ENCODE peak calls at places on chromosomes 11 and 22, in nine cellular contexts. D is GF-D8; R is left ventricle myocardium inferior; P is stimulated activated CD4-positive, alpha-beta T cell treated with anti-CD3 and anti-CD28 coated beads, Interleukin-2, amount 100 ng/mL, for 48 hours; K is GDM1; B is EL; H is adrenal gland; F is frontal cortex; C is mammary epithelial cell. Z is an unnamed sample.

GRCh38 chr11:110538154-110538553 is 108.4 kb downstream of the FDX1 start:
- DNase-seq in K (no peak), H (no peak), P (no peak), C (no peak), B (no peak), F (no peak), R (no peak), D (no peak), Z (no peak)

GRCh38 chr22:37090920-37091688 is 18.4 kb downstream of the TMPRSS6 start:
- DNase-seq in B (no peak), R (no peak), F (no peak), H (no peak), C (no peak), P (no peak), D (no peak), K (no peak), Z (no peak)

GRCh38 chr11:12105471-12105870 is 4.9 kb upstream of the MICAL2 start:
- DNase-seq in F (no peak), D (no peak), R (no peak), K (no peak), P (no peak), C (no peak), B (no peak), H (no peak), Z (no peak)

GRCh38 chr11:126949066-126949945 is 51.3 kb downstream of the KIRREL3 start:
- DNase-seq in B (peak), R (no peak), D (no peak), F (peak), K (no peak), P (no peak), C (no peak), H (no peak), Z (peak)

GRCh38 chr22:49768077-49768476 is 59.6 kb downstream of the BRD1 start:
- DNase-seq in P (no peak), C (no peak), B (no peak), D (no peak), K (no peak), F (no peak), R (peak), H (no peak), Z (no peak)

GRCh38 chr22:18023509-18024275 is 669 bp downstream of the MICAL3 start:
- DNase-seq in D (no peak), B (peak), C (peak), K (no peak), F (peak), H (peak), R (peak), P (peak), Z (peak)

GRCh38 chr22:42855211-42855610 is 1.9 kb downstream of the ARFGAP3 start:
- DNase-seq in K (no peak), B (no peak), H (no peak), P (no peak), C (no peak), R (no peak), D (no peak), F (no peak), Z (no peak)

GRCh38 chr11:2694995-2695939 is 4.5 kb downstream of the KCNQ1OT1 start:
- DNase-seq in P (no peak), F (no peak), H (no peak), K (no peak), D (no peak), R (peak), B (no peak), C (no peak), Z (no peak)

GRCh38 chr11:58576792-58577440 is 1.3 kb upstream of the LPXN start:
- DNase-seq in K (no peak), H (no peak), B (peak), D (peak), R (no peak), C (peak), F (no peak), P (no peak), Z (peak)

GRCh38 chr11:121350314-121351046 is 57.9 kb downstream of the SC5D start:
- DNase-seq in R (no peak), F (no peak), K (no peak), H (no peak), B (no peak), D (no peak), P (no peak), C (no peak), Z (no peak)

GRCh38 chr11:103035656-103036434 is 56.1 kb downstream of the DCUN1D5 start:
- DNase-seq in R (no peak), D (peak), B (peak), H (peak), F (peak), P (peak), K (peak), C (peak), Z (peak)

GRCh38 chr11:67055812-67056211 is 835 bp upstream of the RHOD start:
- DNase-seq in R (no peak), K (no peak), F (peak), P (no peak), B (peak), D (no peak), C (peak), H (no peak), Z (no peak)

GRCh38 chr11:10784229-10785145 is 24.2 kb downstream of the EIF4G2 start:
- DNase-seq in H (no peak), C (no peak), P (no peak), D (no peak), B (no peak), K (no peak), F (no peak), R (peak), Z (no peak)

GRCh38 chr11:17762309-17762974 is 27.9 kb downstream of the KCNC1 start:
- DNase-seq in C (peak), R (no peak), D (no peak), H (no peak), P (no peak), B (no peak), K (no peak), F (no peak), Z (no peak)

GRCh38 chr11:60994450-60995135 is 23.1 kb downstream of the CD6 start:
- DNase-seq in D (no peak), C (no peak), K (no peak), B (no peak), F (no peak), H (no peak), R (no peak), P (no peak), Z (no peak)

GRCh38 chr22:44936201-44936600 is 73.6 kb downstream of the PHF21B start:
- DNase-seq in B (no peak), H (no peak), D (no peak), P (no peak), K (no peak), C (no peak), F (peak), R (no peak), Z (no peak)

GRCh38 chr22:35450824-35451541 is 51.0 kb downstream of the MCM5 start:
- DNase-seq in K (no peak), D (no peak), C (no peak), B (no peak), P (no peak), R (no peak), F (no peak), H (no peak), Z (no peak)

GRCh38 chr22:20424937-20425587 is 12.6 kb downstream of the SCARF2 start:
- DNase-seq in R (peak), D (no peak), H (peak), P (no peak), B (no peak), K (no peak), C (no peak), F (no peak), Z (no peak)

GRCh38 chr11:2991477-2992233 is 474 bp downstream of the NAP1L4 start:
- DNase-seq in K (peak), B (no peak), F (peak), C (peak), D (no peak), P (peak), R (no peak), H (no peak), Z (peak)

GRCh38 chr11:111530091-111530490 is 10.4 kb upstream of the LAYN start:
- DNase-seq in K (no peak), R (no peak), D (no peak), C (peak), B (peak), H (no peak), F (no peak), P (no peak), Z (peak)

GRCh38 chr11:46351148-46351547 is 3.9 kb downstream of the DGKZ start:
- DNase-seq in F (no peak), H (no peak), R (no peak), K (no peak), P (no peak), D (no peak), C (no peak), B (no peak), Z (no peak)

Z was measured in RPMI7951.